ENCODE peak calls at places on chromosomes 7 and 10, in four cellular contexts. P is neural progenitor cell, B is mammary epithelial cell, V is fibroblast of lung. L is an unnamed sample.
A peak's percentile ranks its signal among the peaks of the same experiment; 100 is the strongest.

GRCh38 chr7:45229130-45229920 is 71.7 kb downstream of the RAMP3 start:
- DNase-seq in B (no peak), V (no peak), P (no peak), L (no peak)

GRCh38 chr10:95693331-95693667 is 428 bp downstream of the TCTN3 start:
- DNase-seq in B (no peak), P (peak; percentile 13), V (no peak), L (no peak)

GRCh38 chr7:104967595-104967994 is 46.4 kb upstream of the KMT2E start:
- DNase-seq in B (no peak), P (no peak), V (no peak), L (peak; percentile 61)

GRCh38 chr7:130667593-130668257 is 823 bp downstream of the COPG2 start:
- DNase-seq in V (peak; percentile 9), P (no peak), B (no peak), L (peak; percentile 33)

GRCh38 chr10:1115262-1115955 is 59.2 kb downstream of the WDR37 start:
- DNase-seq in P (no peak), B (no peak), V (no peak), L (no peak)

GRCh38 chr7:86949052-86949778 is 110.2 kb downstream of the ELAPOR2 start:
- DNase-seq in V (no peak), B (no peak), P (peak; percentile 27), L (no peak)

GRCh38 chr10:77284797-77285196 is 352.8 kb downstream of the KCNMA1 start:
- DNase-seq in B (no peak), P (no peak), V (no peak), L (no peak)

GRCh38 chr10:4740471-4740870 is 85.5 kb upstream of the AKR1E2 start:
- DNase-seq in P (no peak), V (peak; percentile 52), B (no peak), L (peak; percentile 36)

GRCh38 chr10:20975236-20975635 is 78.1 kb upstream of the NEBL start:
- DNase-seq in P (no peak), B (no peak), V (no peak), L (no peak)

GRCh38 chr7:85054306-85054705 is 132.6 kb downstream of the SEMA3D start:
- DNase-seq in V (no peak), P (peak; percentile 72), B (no peak), L (no peak)

GRCh38 chr7:80151274-80151665 is 16.6 kb downstream of the GNAI1 start:
- DNase-seq in B (peak; percentile 87), V (peak; percentile 50), P (no peak), L (peak; percentile 76)

GRCh38 chr7:105800849-105801534 is 75.4 kb downstream of the ATXN7L1 start:
- DNase-seq in V (no peak), P (no peak), B (no peak), L (no peak)

GRCh38 chr7:24290004-24290641 is 6.1 kb downstream of the NPY start:
- DNase-seq in V (peak; percentile 58), P (peak; percentile 37), B (peak; percentile 48), L (peak; percentile 28)

GRCh38 chr10:103355906-103356599 is 5.1 kb upstream of the PCGF6 start:
- DNase-seq in B (no peak), V (no peak), P (no peak), L (no peak)

GRCh38 chr7:95811846-95812445 is 39.6 kb downstream of the DYNC1I1 start:
- DNase-seq in P (no peak), V (peak; percentile 67), B (no peak), L (peak; percentile 37)

GRCh38 chr7:41656357-41656756 is 46.5 kb downstream of the INHBA start:
- DNase-seq in P (no peak), V (peak; percentile 69), B (no peak), L (peak; percentile 54)

GRCh38 chr10:603745-604144 is 85.7 kb downstream of the DIP2C start:
- DNase-seq in V (no peak), B (no peak), P (no peak), L (no peak)

GRCh38 chr10:4460267-4460666 is 365.7 kb upstream of the AKR1E2 start:
- DNase-seq in P (no peak), B (no peak), V (no peak), L (no peak)

GRCh38 chr10:44312401-44312800 is 72.5 kb downstream of the CXCL12 start:
- DNase-seq in B (no peak), P (no peak), V (no peak), L (no peak)

GRCh38 chr10:49518982-49519578 is 19.8 kb downstream of the ERCC6 start:
- DNase-seq in B (peak; percentile 26), V (peak; percentile 56), P (peak; percentile 69), L (peak; percentile 75)

GRCh38 chr10:30368065-30368718 is 19.1 kb upstream of the MTPAP start:
- DNase-seq in B (peak; percentile 39), V (peak; percentile 17), P (no peak), L (peak; percentile 50)

GRCh38 chr10:3094565-3095168 is 27.3 kb downstream of the PFKP start:
- DNase-seq in P (peak; percentile 23), V (no peak), B (no peak), L (no peak)

GRCh38 chr10:3395487-3395886 is 222.9 kb upstream of the PITRM1 start:
- DNase-seq in B (no peak), V (no peak), P (no peak), L (no peak)

GRCh38 chr7:16295558-16295957 is 125.8 kb downstream of the CRPPA start:
- DNase-seq in B (no peak), P (no peak), V (no peak), L (no peak)

GRCh38 chr7:124155400-124156022 is 122.6 kb upstream of the TMEM229A start:
- DNase-seq in V (peak; percentile 70), B (peak; percentile 17), P (peak; percentile 36), L (peak; percentile 37)

GRCh38 chr7:76281006-76281705 is 21.3 kb upstream of the HSPB1 start:
- DNase-seq in B (no peak), V (no peak), P (peak; percentile 40), L (peak; percentile 51)
- TF ChIP-seq EZH2 in B (peak; percentile 82), V (peak; percentile 93), P (peak; percentile 93), L (peak; percentile 97)

DNA sequence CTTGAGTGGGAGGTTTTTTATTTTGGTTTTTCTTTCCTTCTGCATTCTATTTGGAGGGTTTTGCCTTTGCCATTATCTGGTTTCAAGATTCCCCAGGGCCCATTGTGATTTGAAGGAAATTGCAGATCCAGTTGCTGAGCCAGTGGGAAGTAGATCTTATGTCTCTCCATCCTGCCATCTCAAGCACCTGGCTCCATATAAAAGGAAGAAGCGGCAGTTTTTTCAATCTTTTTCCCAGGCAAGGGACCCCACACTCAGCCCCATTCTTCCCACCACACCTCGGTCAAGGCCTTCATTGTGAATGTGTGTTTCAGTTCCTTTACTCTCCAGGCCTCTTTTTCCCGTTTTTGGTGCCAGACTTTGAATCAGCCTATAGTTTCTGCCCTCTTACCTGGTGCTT is 95.8 kb downstream of the MYO3A start:
- DNase-seq in P (no peak), V (no peak), B (no peak), L (no peak)
- TF ChIP-seq EZH2 in P (no peak), V (no peak), B (no peak), L (no peak)

GRCh38 chr10:90923111-90923731 is 2.3 kb upstream of the ANKRD1 start:
- DNase-seq in B (no peak), P (peak; percentile 20), V (no peak), L (no peak)

GRCh38 chr10:90921906-90922305 is 1.0 kb upstream of the ANKRD1 start:
- DNase-seq in P (no peak), V (no peak), B (no peak), L (no peak)

GRCh38 chr10:90925078-90926029 is 4.5 kb upstream of the ANKRD1 start:
- DNase-seq in V (no peak), P (no peak), B (no peak), L (no peak)

GRCh38 chr10:90927293-90927692 is 6.4 kb upstream of the ANKRD1 start:
- DNase-seq in B (no peak), P (no peak), V (no peak), L (no peak)

DNA sequence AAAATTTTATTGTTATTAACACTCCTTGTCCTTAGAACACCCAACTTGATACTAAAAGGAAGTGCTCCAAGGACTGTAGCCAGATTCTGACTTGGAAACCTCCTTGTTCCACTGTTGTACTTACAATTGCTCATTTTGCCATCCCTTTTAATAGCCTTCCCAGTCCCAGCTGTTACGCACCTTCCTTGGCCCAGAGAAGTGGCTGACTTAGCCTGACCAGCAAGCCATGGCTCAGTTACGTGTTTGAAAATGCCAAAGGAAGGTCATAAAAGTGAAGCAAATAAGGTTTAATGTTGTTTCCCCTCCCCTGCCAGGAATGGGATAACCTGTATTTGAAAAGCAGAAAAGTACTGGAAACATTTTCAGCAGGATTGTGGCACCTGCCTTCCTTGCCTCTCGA is 3.7 kb upstream of the ANKRD1 start:
- DNase-seq in P (no peak), V (no peak), B (no peak), L (no peak)
- TF ChIP-seq EZH2 in P (no peak), V (no peak), B (no peak), L (no peak)

GRCh38 chr10:13001041-13001886 is at the start of gene CCDC3:
- DNase-seq in V (no peak), B (no peak), P (peak; percentile 61), L (peak; percentile 5)
- TF ChIP-seq EZH2 in V (peak; percentile 63), B (no peak), P (peak; percentile 66), L (peak; percentile 24)

GRCh38 chr7:26403640-26404039 is 112.0 kb downstream of the SNX10 start:
- DNase-seq in V (no peak), B (no peak), P (no peak), L (no peak)

GRCh38 chr7:26409636-26410035 is 118.0 kb downstream of the SNX10 start:
- DNase-seq in P (no peak), B (no peak), V (no peak), L (no peak)

GRCh38 chr7:26399309-26399610 is 107.6 kb downstream of the SNX10 start:
- DNase-seq in V (peak; percentile 18), P (peak; percentile 59), B (no peak), L (peak; percentile 55)

GRCh38 chr7:26399747-26400146 is 108.1 kb downstream of the SNX10 start:
- DNase-seq in V (no peak), P (no peak), B (no peak), L (no peak)

GRCh38 chr7:26404189-26404996 is 112.7 kb downstream of the SNX10 start:
- DNase-seq in B (no peak), P (no peak), V (no peak), L (no peak)
- TF ChIP-seq EZH2 in B (no peak), P (no peak), V (no peak), L (no peak)

DNA sequence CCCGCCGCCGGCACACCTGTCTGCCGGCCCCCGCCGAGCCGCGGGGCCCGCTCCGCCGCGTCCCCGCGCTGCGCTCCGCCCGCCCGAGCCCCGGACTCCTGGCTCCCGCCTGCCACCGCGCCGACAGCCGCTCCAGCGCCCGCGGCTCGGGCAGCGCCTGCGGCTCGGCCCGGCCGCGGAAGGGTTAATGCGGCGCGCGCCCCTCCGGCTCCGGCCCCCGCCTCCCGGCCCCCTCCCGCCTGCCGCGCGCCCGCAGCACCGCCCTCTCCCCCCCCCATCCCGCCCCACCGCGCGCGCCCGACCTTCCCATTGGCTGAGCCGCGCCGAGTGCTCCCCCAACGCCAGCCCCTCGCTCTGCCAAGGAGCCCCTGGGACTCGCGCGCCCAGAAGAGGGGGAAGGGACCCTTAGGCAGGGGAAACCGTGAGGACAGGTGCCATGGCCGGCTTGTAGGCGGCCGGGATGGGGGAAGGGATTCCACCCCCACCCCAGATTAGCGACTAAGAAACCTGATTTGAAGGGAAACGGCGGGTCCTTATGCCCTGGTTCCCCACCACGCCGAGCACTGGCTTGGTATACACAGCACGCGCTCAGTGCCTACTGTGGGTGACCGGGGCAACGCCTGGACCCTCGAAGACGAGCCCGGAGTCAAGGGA is at the start of gene KCNH2:
- DNase-seq in V (no peak), B (no peak), P (peak; percentile 93), L (no peak)
- TF ChIP-seq EZH2 in V (peak; percentile 99), B (peak; percentile 98), P (no peak), L (no peak)

GRCh38 chr7:155453296-155454182 is 4.4 kb upstream of the EN2 start:
- DNase-seq in V (no peak), P (peak; percentile 46), B (no peak), L (no peak)
- TF ChIP-seq EZH2 in V (no peak), P (peak; percentile 81), B (peak; percentile 33), L (no peak)

GRCh38 chr10:113708640-113709039 is 28.9 kb downstream of the CASP7 start:
- DNase-seq in P (no peak), V (no peak), B (no peak), L (no peak)
- TF ChIP-seq EZH2 in P (no peak), V (no peak), B (no peak), L (no peak)